ENCODE peak calls at places on chromosomes 6 and 20, in nine cellular contexts. One of them, this sample, is unnamed.

GRCh38 chr6:2857580-2858337 is 16.1 kb upstream of the SERPINB1 start:
- DNase-seq in CD8-positive, alpha-beta memory T cell: peak; percentile 62
- DNase-seq in iPS DF 6.9: no peak
- DNase-seq in T-helper 17 cell: no peak
- DNase-seq in body of pancreas: no peak
- DNase-seq in gastrocnemius medialis: no peak
- DNase-seq in cardiac muscle cell: no peak
- DNase-seq in kidney: peak; percentile 91
- DNase-seq in stomach: no peak
- DNase-seq in this sample: peak; percentile 50

GRCh38 chr6:16909599-16910360 is 148.5 kb upstream of the ATXN1 start:
- DNase-seq in gastrocnemius medialis: no peak
- DNase-seq in iPS DF 6.9: no peak
- DNase-seq in cardiac muscle cell: no peak
- DNase-seq in kidney: no peak
- DNase-seq in stomach: no peak
- DNase-seq in T-helper 17 cell: no peak
- DNase-seq in body of pancreas: no peak
- DNase-seq in CD8-positive, alpha-beta memory T cell: no peak
- DNase-seq in this sample: no peak

GRCh38 chr6:15515226-15515625 is 147.6 kb downstream of the DTNBP1 start:
- DNase-seq in iPS DF 6.9: no peak
- DNase-seq in gastrocnemius medialis: no peak
- DNase-seq in T-helper 17 cell: no peak
- DNase-seq in body of pancreas: no peak
- DNase-seq in cardiac muscle cell: no peak
- DNase-seq in stomach: no peak
- DNase-seq in CD8-positive, alpha-beta memory T cell: no peak
- DNase-seq in kidney: no peak
- DNase-seq in this sample: no peak

GRCh38 chr6:132499757-132500156 is 13.2 kb downstream of the STX7 start:
- DNase-seq in cardiac muscle cell: no peak
- DNase-seq in gastrocnemius medialis: no peak
- DNase-seq in kidney: no peak
- DNase-seq in stomach: no peak
- DNase-seq in CD8-positive, alpha-beta memory T cell: no peak
- DNase-seq in body of pancreas: no peak
- DNase-seq in iPS DF 6.9: no peak
- DNase-seq in T-helper 17 cell: no peak
- DNase-seq in this sample: no peak

GRCh38 chr20:60695223-60695622 is 556.8 kb upstream of the CDH4 start:
- DNase-seq in iPS DF 6.9: no peak
- DNase-seq in T-helper 17 cell: no peak
- DNase-seq in body of pancreas: peak; percentile 5
- DNase-seq in CD8-positive, alpha-beta memory T cell: no peak
- DNase-seq in cardiac muscle cell: no peak
- DNase-seq in stomach: no peak
- DNase-seq in gastrocnemius medialis: no peak
- DNase-seq in kidney: no peak
- DNase-seq in this sample: no peak

GRCh38 chr20:48919882-48920526 is 1.5 kb upstream of the ARFGEF2 start:
- DNase-seq in body of pancreas: peak; percentile 22
- DNase-seq in iPS DF 6.9: no peak
- DNase-seq in cardiac muscle cell: no peak
- DNase-seq in gastrocnemius medialis: no peak
- DNase-seq in stomach: no peak
- DNase-seq in kidney: no peak
- DNase-seq in T-helper 17 cell: no peak
- DNase-seq in CD8-positive, alpha-beta memory T cell: no peak
- DNase-seq in this sample: no peak

GRCh38 chr6:116371384-116372209 is 850 bp downstream of the DSE start:
- DNase-seq in stomach: peak; percentile 56
- DNase-seq in T-helper 17 cell: no peak
- DNase-seq in iPS DF 6.9: no peak
- DNase-seq in gastrocnemius medialis: peak; percentile 67
- DNase-seq in body of pancreas: peak; percentile 66
- DNase-seq in cardiac muscle cell: peak; percentile 81
- DNase-seq in kidney: peak; percentile 93
- DNase-seq in CD8-positive, alpha-beta memory T cell: no peak
- DNase-seq in this sample: no peak

GRCh38 chr6:149733321-149733720 is 13.0 kb downstream of the NUP43 start:
- DNase-seq in cardiac muscle cell: no peak
- DNase-seq in T-helper 17 cell: no peak
- DNase-seq in stomach: no peak
- DNase-seq in CD8-positive, alpha-beta memory T cell: no peak
- DNase-seq in kidney: no peak
- DNase-seq in body of pancreas: no peak
- DNase-seq in iPS DF 6.9: no peak
- DNase-seq in gastrocnemius medialis: no peak
- DNase-seq in this sample: no peak

GRCh38 chr20:62350098-62350628 is 16.9 kb downstream of the LAMA5 start:
- DNase-seq in stomach: peak; percentile 58
- DNase-seq in body of pancreas: no peak
- DNase-seq in iPS DF 6.9: no peak
- DNase-seq in kidney: peak; percentile 93
- DNase-seq in T-helper 17 cell: no peak
- DNase-seq in gastrocnemius medialis: no peak
- DNase-seq in CD8-positive, alpha-beta memory T cell: no peak
- DNase-seq in cardiac muscle cell: no peak
- DNase-seq in this sample: no peak

GRCh38 chr6:50720623-50721022 is 7.3 kb downstream of the TFAP2D start:
- DNase-seq in body of pancreas: no peak
- DNase-seq in iPS DF 6.9: no peak
- DNase-seq in gastrocnemius medialis: no peak
- DNase-seq in stomach: no peak
- DNase-seq in T-helper 17 cell: no peak
- DNase-seq in kidney: no peak
- DNase-seq in CD8-positive, alpha-beta memory T cell: no peak
- DNase-seq in cardiac muscle cell: peak; percentile 77
- DNase-seq in this sample: no peak

GRCh38 chr6:45773906-45774305 is 241.8 kb downstream of the CLIC5 start:
- DNase-seq in gastrocnemius medialis: no peak
- DNase-seq in iPS DF 6.9: no peak
- DNase-seq in CD8-positive, alpha-beta memory T cell: no peak
- DNase-seq in body of pancreas: no peak
- DNase-seq in cardiac muscle cell: no peak
- DNase-seq in kidney: no peak
- DNase-seq in T-helper 17 cell: no peak
- DNase-seq in stomach: no peak
- DNase-seq in this sample: no peak

GRCh38 chr6:36098253-36098919 is 31.9 kb upstream of the MAPK13 start:
- DNase-seq in cardiac muscle cell: no peak
- DNase-seq in CD8-positive, alpha-beta memory T cell: no peak
- DNase-seq in body of pancreas: no peak
- DNase-seq in iPS DF 6.9: no peak
- DNase-seq in gastrocnemius medialis: no peak
- DNase-seq in T-helper 17 cell: no peak
- DNase-seq in stomach: no peak
- DNase-seq in kidney: no peak
- DNase-seq in this sample: no peak

GRCh38 chr20:25148181-25148981 is 47.1 kb upstream of the ENTPD6 start:
- DNase-seq in cardiac muscle cell: peak; percentile 12
- DNase-seq in CD8-positive, alpha-beta memory T cell: peak; percentile 19
- DNase-seq in stomach: peak; percentile 54
- DNase-seq in kidney: no peak
- DNase-seq in T-helper 17 cell: peak; percentile 43
- DNase-seq in body of pancreas: peak; percentile 61
- DNase-seq in gastrocnemius medialis: no peak
- DNase-seq in iPS DF 6.9: no peak
- DNase-seq in this sample: peak; percentile 53

DNA sequence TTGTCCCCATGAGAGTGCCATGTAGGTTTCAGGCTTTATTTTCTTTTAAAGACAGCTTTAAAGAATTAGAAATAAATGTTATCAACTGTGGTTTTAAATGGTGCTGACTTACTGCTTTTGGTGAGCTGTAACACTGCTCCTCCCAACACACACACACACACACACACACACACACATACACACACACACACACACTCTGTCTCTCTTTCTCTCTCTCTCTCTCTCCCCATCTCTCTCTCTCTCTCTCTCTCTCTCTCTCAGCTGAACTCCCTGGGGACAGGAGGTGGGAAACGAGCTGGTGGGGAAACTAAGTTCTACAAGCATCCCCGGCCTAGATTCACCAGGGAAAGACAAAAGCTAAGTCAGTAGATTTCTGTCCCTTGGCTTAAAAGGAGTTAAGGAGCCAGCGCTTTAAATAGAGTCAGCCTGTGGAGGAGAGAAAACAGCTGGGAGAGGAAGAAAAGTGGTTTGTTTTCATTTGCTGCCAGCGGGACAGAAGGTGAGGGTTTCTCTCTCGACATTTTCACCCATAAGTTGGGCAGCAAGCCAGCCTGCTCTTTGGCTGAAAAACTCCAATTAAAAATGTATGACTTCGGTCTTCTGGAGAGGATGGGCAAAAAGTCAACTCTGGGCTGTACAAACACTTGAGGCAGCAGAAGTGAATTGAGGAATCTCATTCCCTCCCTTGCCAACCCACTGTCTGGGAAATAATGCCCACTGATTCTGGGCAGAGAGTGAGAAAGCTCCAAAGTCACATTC is 27.4 kb downstream of the CBLN4 start:
- DNase-seq in body of pancreas: no peak
- DNase-seq in CD8-positive, alpha-beta memory T cell: no peak
- DNase-seq in gastrocnemius medialis: no peak
- DNase-seq in iPS DF 6.9: no peak
- DNase-seq in cardiac muscle cell: no peak
- DNase-seq in stomach: no peak
- DNase-seq in T-helper 17 cell: no peak
- DNase-seq in kidney: no peak
- DNase-seq in this sample: no peak
- H3K9me3 ChIP-seq in body of pancreas: no peaks in the 10 kb centered on the region
- H3K9me3 ChIP-seq in CD8-positive, alpha-beta memory T cell: no peaks in the 10 kb centered on the region
- H3K9me3 ChIP-seq in gastrocnemius medialis: no peaks in the 10 kb centered on the region
- H3K9me3 ChIP-seq in iPS DF 6.9: peaks cover 10% of the 10 kb centered on the region
- H3K9me3 ChIP-seq in cardiac muscle cell: no peaks in the 10 kb centered on the region
- H3K9me3 ChIP-seq in stomach: no peaks in the 10 kb centered on the region
- H3K9me3 ChIP-seq in T-helper 17 cell: no peaks in the 10 kb centered on the region
- H3K9me3 ChIP-seq in kidney: no peaks in the 10 kb centered on the region
- H3K9me3 ChIP-seq in this sample: no peaks in the 10 kb centered on the region

DNA sequence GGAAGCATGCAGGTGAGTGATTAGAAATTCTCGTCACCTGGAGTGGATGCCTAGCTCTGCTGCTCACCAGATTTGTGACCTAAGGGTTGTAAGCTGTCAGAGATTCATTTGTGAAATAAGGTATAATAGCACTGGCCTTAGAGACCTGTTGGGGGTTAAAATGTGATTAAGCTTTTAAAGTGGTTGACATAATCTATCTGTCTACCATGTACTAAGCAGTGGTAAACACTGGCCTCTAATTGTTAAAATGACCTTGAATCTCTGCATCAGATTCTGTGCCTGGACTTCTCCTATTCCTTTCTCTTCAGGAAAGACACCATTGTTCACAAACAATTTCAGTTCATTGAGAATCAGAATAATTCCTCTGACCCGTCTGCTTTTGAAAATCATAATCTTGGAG is 536.2 kb downstream of the CBLN4 start:
- DNase-seq in CD8-positive, alpha-beta memory T cell: no peak
- DNase-seq in T-helper 17 cell: no peak
- DNase-seq in kidney: no peak
- DNase-seq in gastrocnemius medialis: no peak
- DNase-seq in iPS DF 6.9: no peak
- DNase-seq in cardiac muscle cell: no peak
- DNase-seq in body of pancreas: no peak
- DNase-seq in stomach: no peak
- DNase-seq in this sample: no peak
- H3K9me3 ChIP-seq in CD8-positive, alpha-beta memory T cell: no peaks in the 10 kb centered on the region
- H3K9me3 ChIP-seq in T-helper 17 cell: no peaks in the 10 kb centered on the region
- H3K9me3 ChIP-seq in kidney: no peaks in the 10 kb centered on the region
- H3K9me3 ChIP-seq in gastrocnemius medialis: no peaks in the 10 kb centered on the region
- H3K9me3 ChIP-seq in iPS DF 6.9: no peaks in the 10 kb centered on the region
- H3K9me3 ChIP-seq in cardiac muscle cell: no peaks in the 10 kb centered on the region
- H3K9me3 ChIP-seq in body of pancreas: no peaks in the 10 kb centered on the region
- H3K9me3 ChIP-seq in stomach: no peaks in the 10 kb centered on the region
- H3K9me3 ChIP-seq in this sample: no peaks in the 10 kb centered on the region

DNA sequence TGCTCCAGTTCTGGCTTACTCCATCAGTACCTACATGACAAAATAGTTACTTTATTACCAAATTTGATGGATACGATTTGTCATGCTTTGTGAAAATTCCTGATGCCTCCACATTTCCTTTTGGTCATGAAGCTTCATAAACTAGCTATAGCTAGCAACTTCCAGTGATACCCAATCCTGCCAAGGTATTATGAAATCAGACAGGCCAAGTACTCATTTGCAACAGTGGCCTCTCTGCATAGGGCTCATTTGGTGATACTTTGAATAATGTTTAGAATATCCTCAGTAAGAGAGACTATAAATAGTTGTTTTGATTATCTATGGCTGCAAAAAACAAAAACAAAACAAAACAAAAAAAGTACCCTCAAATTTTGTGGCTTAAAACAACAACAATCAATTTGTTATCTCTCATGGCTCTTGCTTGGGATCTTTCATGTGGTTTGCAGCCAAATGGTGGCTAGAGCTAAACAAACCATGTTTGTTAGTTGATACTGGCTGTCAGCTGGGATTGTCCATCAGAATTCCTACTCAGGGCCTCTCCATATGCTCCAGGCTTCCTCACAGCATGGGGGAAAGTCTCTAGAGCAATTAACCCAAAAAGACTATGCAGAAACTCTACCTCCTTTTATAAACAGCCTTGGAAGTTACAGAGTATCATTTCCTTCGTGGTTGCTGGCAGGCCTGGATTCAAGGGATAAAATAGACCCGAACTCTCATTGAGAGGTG is 10.1 kb upstream of the PRL start:
- DNase-seq in cardiac muscle cell: no peak
- DNase-seq in gastrocnemius medialis: no peak
- DNase-seq in kidney: no peak
- DNase-seq in body of pancreas: no peak
- DNase-seq in stomach: no peak
- DNase-seq in iPS DF 6.9: no peak
- DNase-seq in T-helper 17 cell: no peak
- DNase-seq in CD8-positive, alpha-beta memory T cell: no peak
- DNase-seq in this sample: no peak
- H3K9me3 ChIP-seq in cardiac muscle cell: no peaks in the 10 kb centered on the region
- H3K9me3 ChIP-seq in gastrocnemius medialis: no peaks in the 10 kb centered on the region
- H3K9me3 ChIP-seq in kidney: no peaks in the 10 kb centered on the region
- H3K9me3 ChIP-seq in body of pancreas: peaks cover 5% of the 10 kb centered on the region
- H3K9me3 ChIP-seq in stomach: no peaks in the 10 kb centered on the region
- H3K9me3 ChIP-seq in iPS DF 6.9: no peaks in the 10 kb centered on the region
- H3K9me3 ChIP-seq in T-helper 17 cell: no peaks in the 10 kb centered on the region
- H3K9me3 ChIP-seq in CD8-positive, alpha-beta memory T cell: no peaks in the 10 kb centered on the region
- H3K9me3 ChIP-seq in this sample: peaks cover 5% of the 10 kb centered on the region

DNA sequence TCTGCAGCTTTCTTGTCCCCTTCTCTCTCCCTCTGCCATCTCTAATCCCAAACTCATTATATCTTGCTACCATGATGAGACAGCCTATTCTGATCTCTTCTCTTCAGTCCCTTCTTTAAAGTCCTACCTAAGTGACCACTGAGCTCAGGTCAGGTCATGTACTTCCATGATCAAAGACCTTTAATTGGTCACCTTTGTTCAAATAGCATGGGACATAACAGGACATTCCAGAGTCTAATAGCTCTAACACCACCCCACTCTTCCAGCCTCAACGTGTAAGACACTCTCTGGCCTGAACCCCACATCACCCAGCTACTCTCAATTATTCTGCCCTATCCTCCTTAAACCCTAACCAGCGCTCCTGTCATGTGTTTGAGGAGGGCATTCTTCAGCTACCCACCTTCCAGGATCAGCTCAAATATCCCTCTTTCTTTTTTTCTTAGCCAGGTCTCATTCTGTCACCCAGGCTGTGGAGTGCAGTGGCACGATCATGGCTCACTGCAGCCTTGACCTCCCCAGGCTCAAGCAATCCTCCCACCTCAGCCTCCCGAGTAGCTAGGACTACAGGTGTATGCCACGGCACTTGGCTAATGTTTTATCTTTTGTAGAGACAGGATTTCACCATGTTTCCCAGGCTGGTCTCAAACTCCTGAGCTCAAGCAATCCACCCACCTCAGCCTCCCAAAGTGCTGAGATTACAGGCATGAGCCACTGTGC is 2.1 kb upstream of the SMLR1 start:
- DNase-seq in T-helper 17 cell: no peak
- DNase-seq in iPS DF 6.9: no peak
- DNase-seq in kidney: no peak
- DNase-seq in body of pancreas: no peak
- DNase-seq in cardiac muscle cell: no peak
- DNase-seq in CD8-positive, alpha-beta memory T cell: no peak
- DNase-seq in gastrocnemius medialis: no peak
- DNase-seq in stomach: no peak
- DNase-seq in this sample: no peak
- H3K9me3 ChIP-seq in T-helper 17 cell: no peaks in the 10 kb centered on the region
- H3K9me3 ChIP-seq in iPS DF 6.9: no peaks in the 10 kb centered on the region
- H3K9me3 ChIP-seq in kidney: no peaks in the 10 kb centered on the region
- H3K9me3 ChIP-seq in body of pancreas: no peaks in the 10 kb centered on the region
- H3K9me3 ChIP-seq in cardiac muscle cell: no peaks in the 10 kb centered on the region
- H3K9me3 ChIP-seq in CD8-positive, alpha-beta memory T cell: no peaks in the 10 kb centered on the region
- H3K9me3 ChIP-seq in gastrocnemius medialis: no peaks in the 10 kb centered on the region
- H3K9me3 ChIP-seq in stomach: no peaks in the 10 kb centered on the region
- H3K9me3 ChIP-seq in this sample: no peaks in the 10 kb centered on the region